ENCODE peak calls at places on chromosome 20, in eight cellular contexts. One of them, this sample, is unnamed.

GRCh38 chr20:4836935-4837334 is 115.2 kb downstream of the PRND start:
- DNase-seq in Jurkat, Clone E6-1: no peak
- DNase-seq in AG04450: no peak
- DNase-seq in H9: no peak
- DNase-seq in NCI-H1105: no peak
- DNase-seq in activated CD8-positive, alpha-beta memory T cell treated with anti-CD3 and anti-CD28 coated beads for 24 hours: no peak
- DNase-seq in stimulated activated CD4-positive, alpha-beta T cell treated with anti-CD3 and anti-CD28 coated beads, Interleukin-15, amount 100 ng/mL, for 1 hour: no peak
- DNase-seq in right lobe of liver: peak
- DNase-seq in this sample: no peak

GRCh38 chr20:18034039-18034438 is 23.7 kb downstream of the OVOL2 start:
- DNase-seq in activated CD8-positive, alpha-beta memory T cell treated with anti-CD3 and anti-CD28 coated beads for 24 hours: no peak
- DNase-seq in NCI-H1105: no peak
- DNase-seq in right lobe of liver: no peak
- DNase-seq in stimulated activated CD4-positive, alpha-beta T cell treated with anti-CD3 and anti-CD28 coated beads, Interleukin-15, amount 100 ng/mL, for 1 hour: no peak
- DNase-seq in AG04450: no peak
- DNase-seq in H9: no peak
- DNase-seq in Jurkat, Clone E6-1: no peak
- DNase-seq in this sample: no peak

GRCh38 chr20:54714817-54715216 is 239.4 kb downstream of the DOK5 start:
- DNase-seq in NCI-H1105: no peak
- DNase-seq in Jurkat, Clone E6-1: no peak
- DNase-seq in stimulated activated CD4-positive, alpha-beta T cell treated with anti-CD3 and anti-CD28 coated beads, Interleukin-15, amount 100 ng/mL, for 1 hour: no peak
- DNase-seq in right lobe of liver: no peak
- DNase-seq in H9: no peak
- DNase-seq in AG04450: no peak
- DNase-seq in activated CD8-positive, alpha-beta memory T cell treated with anti-CD3 and anti-CD28 coated beads for 24 hours: no peak
- DNase-seq in this sample: no peak

GRCh38 chr20:7113577-7114466 is 346.3 kb downstream of the BMP2 start:
- DNase-seq in stimulated activated CD4-positive, alpha-beta T cell treated with anti-CD3 and anti-CD28 coated beads, Interleukin-15, amount 100 ng/mL, for 1 hour: no peak
- DNase-seq in AG04450: no peak
- DNase-seq in activated CD8-positive, alpha-beta memory T cell treated with anti-CD3 and anti-CD28 coated beads for 24 hours: no peak
- DNase-seq in H9: peak
- DNase-seq in right lobe of liver: peak
- DNase-seq in Jurkat, Clone E6-1: peak
- DNase-seq in NCI-H1105: peak
- DNase-seq in this sample: peak

GRCh38 chr20:58510921-58511320 is 4.3 kb downstream of the APCDD1L start:
- DNase-seq in right lobe of liver: no peak
- DNase-seq in activated CD8-positive, alpha-beta memory T cell treated with anti-CD3 and anti-CD28 coated beads for 24 hours: no peak
- DNase-seq in Jurkat, Clone E6-1: no peak
- DNase-seq in H9: peak
- DNase-seq in NCI-H1105: no peak
- DNase-seq in stimulated activated CD4-positive, alpha-beta T cell treated with anti-CD3 and anti-CD28 coated beads, Interleukin-15, amount 100 ng/mL, for 1 hour: no peak
- DNase-seq in AG04450: no peak
- DNase-seq in this sample: no peak

GRCh38 chr20:22716824-22717351 is 132.5 kb upstream of the FOXA2 start:
- DNase-seq in H9: no peak
- DNase-seq in stimulated activated CD4-positive, alpha-beta T cell treated with anti-CD3 and anti-CD28 coated beads, Interleukin-15, amount 100 ng/mL, for 1 hour: no peak
- DNase-seq in Jurkat, Clone E6-1: peak
- DNase-seq in right lobe of liver: no peak
- DNase-seq in AG04450: no peak
- DNase-seq in activated CD8-positive, alpha-beta memory T cell treated with anti-CD3 and anti-CD28 coated beads for 24 hours: no peak
- DNase-seq in NCI-H1105: no peak
- DNase-seq in this sample: no peak

GRCh38 chr20:33239979-33240736 is 4.4 kb downstream of the BPIFA1 start:
- DNase-seq in NCI-H1105: no peak
- DNase-seq in H9: no peak
- DNase-seq in Jurkat, Clone E6-1: no peak
- DNase-seq in activated CD8-positive, alpha-beta memory T cell treated with anti-CD3 and anti-CD28 coated beads for 24 hours: no peak
- DNase-seq in AG04450: no peak
- DNase-seq in right lobe of liver: no peak
- DNase-seq in stimulated activated CD4-positive, alpha-beta T cell treated with anti-CD3 and anti-CD28 coated beads, Interleukin-15, amount 100 ng/mL, for 1 hour: no peak
- DNase-seq in this sample: no peak

GRCh38 chr20:38790210-38791053 is 15.1 kb upstream of the PPP1R16B start:
- DNase-seq in activated CD8-positive, alpha-beta memory T cell treated with anti-CD3 and anti-CD28 coated beads for 24 hours: no peak
- DNase-seq in Jurkat, Clone E6-1: no peak
- DNase-seq in NCI-H1105: peak
- DNase-seq in right lobe of liver: no peak
- DNase-seq in H9: peak
- DNase-seq in stimulated activated CD4-positive, alpha-beta T cell treated with anti-CD3 and anti-CD28 coated beads, Interleukin-15, amount 100 ng/mL, for 1 hour: no peak
- DNase-seq in AG04450: no peak
- DNase-seq in this sample: peak

GRCh38 chr20:62860391-62860923 is 1.2 kb downstream of the TCFL5 start:
- DNase-seq in NCI-H1105: no peak
- DNase-seq in AG04450: no peak
- DNase-seq in stimulated activated CD4-positive, alpha-beta T cell treated with anti-CD3 and anti-CD28 coated beads, Interleukin-15, amount 100 ng/mL, for 1 hour: no peak
- DNase-seq in activated CD8-positive, alpha-beta memory T cell treated with anti-CD3 and anti-CD28 coated beads for 24 hours: no peak
- DNase-seq in H9: no peak
- DNase-seq in right lobe of liver: no peak
- DNase-seq in Jurkat, Clone E6-1: no peak
- DNase-seq in this sample: no peak

GRCh38 chr20:53104889-53105288 is 132.7 kb downstream of the TSHZ2 start:
- DNase-seq in activated CD8-positive, alpha-beta memory T cell treated with anti-CD3 and anti-CD28 coated beads for 24 hours: no peak
- DNase-seq in right lobe of liver: no peak
- DNase-seq in stimulated activated CD4-positive, alpha-beta T cell treated with anti-CD3 and anti-CD28 coated beads, Interleukin-15, amount 100 ng/mL, for 1 hour: no peak
- DNase-seq in Jurkat, Clone E6-1: no peak
- DNase-seq in H9: no peak
- DNase-seq in AG04450: no peak
- DNase-seq in NCI-H1105: no peak
- DNase-seq in this sample: no peak

GRCh38 chr20:54657268-54657826 is 182.0 kb downstream of the DOK5 start:
- DNase-seq in activated CD8-positive, alpha-beta memory T cell treated with anti-CD3 and anti-CD28 coated beads for 24 hours: no peak
- DNase-seq in H9: no peak
- DNase-seq in stimulated activated CD4-positive, alpha-beta T cell treated with anti-CD3 and anti-CD28 coated beads, Interleukin-15, amount 100 ng/mL, for 1 hour: no peak
- DNase-seq in AG04450: no peak
- DNase-seq in right lobe of liver: no peak
- DNase-seq in NCI-H1105: no peak
- DNase-seq in Jurkat, Clone E6-1: no peak
- DNase-seq in this sample: no peak

GRCh38 chr20:23302801-23303200 is 47.8 kb upstream of the NXT1 start:
- DNase-seq in NCI-H1105: no peak
- DNase-seq in AG04450: no peak
- DNase-seq in Jurkat, Clone E6-1: no peak
- DNase-seq in stimulated activated CD4-positive, alpha-beta T cell treated with anti-CD3 and anti-CD28 coated beads, Interleukin-15, amount 100 ng/mL, for 1 hour: no peak
- DNase-seq in activated CD8-positive, alpha-beta memory T cell treated with anti-CD3 and anti-CD28 coated beads for 24 hours: no peak
- DNase-seq in right lobe of liver: no peak
- DNase-seq in H9: no peak
- DNase-seq in this sample: no peak

GRCh38 chr20:9051508-9051907 is 17.4 kb upstream of the PLCB4 start:
- DNase-seq in H9: no peak
- DNase-seq in Jurkat, Clone E6-1: no peak
- DNase-seq in AG04450: peak
- DNase-seq in right lobe of liver: no peak
- DNase-seq in NCI-H1105: no peak
- DNase-seq in stimulated activated CD4-positive, alpha-beta T cell treated with anti-CD3 and anti-CD28 coated beads, Interleukin-15, amount 100 ng/mL, for 1 hour: no peak
- DNase-seq in activated CD8-positive, alpha-beta memory T cell treated with anti-CD3 and anti-CD28 coated beads for 24 hours: no peak
- DNase-seq in this sample: no peak

GRCh38 chr20:50401047-50401586 is 109.1 kb upstream of the PTPN1 start:
- DNase-seq in activated CD8-positive, alpha-beta memory T cell treated with anti-CD3 and anti-CD28 coated beads for 24 hours: no peak
- DNase-seq in Jurkat, Clone E6-1: no peak
- DNase-seq in AG04450: no peak
- DNase-seq in NCI-H1105: no peak
- DNase-seq in right lobe of liver: no peak
- DNase-seq in stimulated activated CD4-positive, alpha-beta T cell treated with anti-CD3 and anti-CD28 coated beads, Interleukin-15, amount 100 ng/mL, for 1 hour: no peak
- DNase-seq in H9: no peak
- DNase-seq in this sample: no peak

GRCh38 chr20:9228774-9229450 is 160.0 kb downstream of the PLCB4 start:
- DNase-seq in right lobe of liver: no peak
- DNase-seq in stimulated activated CD4-positive, alpha-beta T cell treated with anti-CD3 and anti-CD28 coated beads, Interleukin-15, amount 100 ng/mL, for 1 hour: no peak
- DNase-seq in AG04450: no peak
- DNase-seq in H9: no peak
- DNase-seq in activated CD8-positive, alpha-beta memory T cell treated with anti-CD3 and anti-CD28 coated beads for 24 hours: no peak
- DNase-seq in Jurkat, Clone E6-1: no peak
- DNase-seq in NCI-H1105: no peak
- DNase-seq in this sample: no peak

GRCh38 chr20:58651548-58651822 is 402 bp downstream of the STX16 start:
- DNase-seq in NCI-H1105: peak
- DNase-seq in right lobe of liver: no peak
- DNase-seq in Jurkat, Clone E6-1: no peak
- DNase-seq in H9: no peak
- DNase-seq in stimulated activated CD4-positive, alpha-beta T cell treated with anti-CD3 and anti-CD28 coated beads, Interleukin-15, amount 100 ng/mL, for 1 hour: no peak
- DNase-seq in activated CD8-positive, alpha-beta memory T cell treated with anti-CD3 and anti-CD28 coated beads for 24 hours: no peak
- DNase-seq in AG04450: no peak
- DNase-seq in this sample: no peak

GRCh38 chr20:10925767-10926166 is 252.0 kb upstream of the JAG1 start:
- DNase-seq in stimulated activated CD4-positive, alpha-beta T cell treated with anti-CD3 and anti-CD28 coated beads, Interleukin-15, amount 100 ng/mL, for 1 hour: no peak
- DNase-seq in H9: no peak
- DNase-seq in AG04450: no peak
- DNase-seq in Jurkat, Clone E6-1: no peak
- DNase-seq in right lobe of liver: no peak
- DNase-seq in NCI-H1105: no peak
- DNase-seq in activated CD8-positive, alpha-beta memory T cell treated with anti-CD3 and anti-CD28 coated beads for 24 hours: no peak
- DNase-seq in this sample: no peak

GRCh38 chr20:35866446-35867202 is 87.7 kb downstream of the SCAND1 start:
- DNase-seq in NCI-H1105: no peak
- DNase-seq in AG04450: no peak
- DNase-seq in Jurkat, Clone E6-1: no peak
- DNase-seq in stimulated activated CD4-positive, alpha-beta T cell treated with anti-CD3 and anti-CD28 coated beads, Interleukin-15, amount 100 ng/mL, for 1 hour: no peak
- DNase-seq in right lobe of liver: no peak
- DNase-seq in H9: no peak
- DNase-seq in activated CD8-positive, alpha-beta memory T cell treated with anti-CD3 and anti-CD28 coated beads for 24 hours: no peak
- DNase-seq in this sample: no peak